ENCODE peak calls at places on chromosomes 12 and 14, in five cellular contexts. T, O, H, V and E are unnamed samples. For H3K4me1, the result is how much of the 10 kb centered on the place peaks cover.

GRCh38 chr14:74974364-74975058 is 19.1 kb upstream of the PGF start:
- DNase-seq in T (peak), O (no peak), H (no peak), V (no peak), E (no peak)

GRCh38 chr14:54737132-54737711 is 165.4 kb downstream of the GCH1 start:
- DNase-seq in T (peak), O (no peak), H (no peak), V (no peak), E (no peak)

GRCh38 chr14:38882533-38882932 is 220.5 kb downstream of the SEC23A start:
- DNase-seq in T (no peak), O (no peak), H (no peak), V (no peak), E (no peak)

GRCh38 chr12:121124402-121125109 is 8.1 kb upstream of the P2RX7 start:
- DNase-seq in T (peak), O (no peak), H (no peak), V (no peak), E (no peak)

GRCh38 chr14:95289323-95290010 is 30.2 kb downstream of the CLMN start:
- DNase-seq in T (no peak), O (no peak), H (no peak), V (no peak), E (no peak)

GRCh38 chr12:107990325-107990724 is 138.8 kb upstream of the WSCD2 start:
- DNase-seq in T (peak), O (no peak), H (no peak), V (peak), E (no peak)

GRCh38 chr14:68147331-68147730 is 327.8 kb downstream of the RAD51B start:
- DNase-seq in T (peak), O (no peak), H (no peak), V (no peak), E (no peak)

GRCh38 chr12:4939418-4940023 is 29.8 kb downstream of the KCNA1 start:
- DNase-seq in T (no peak), O (no peak), H (no peak), V (no peak), E (no peak)

GRCh38 chr12:49276304-49277290 is 11.7 kb downstream of the TUBA1C start:
- DNase-seq in T (no peak), O (no peak), H (no peak), V (no peak), E (no peak)

GRCh38 chr12:131075194-131075593 is 121.5 kb downstream of the ADGRD1 start:
- DNase-seq in T (no peak), O (no peak), H (no peak), V (no peak), E (no peak)

GRCh38 chr12:131076277-131076676 is 122.6 kb downstream of the ADGRD1 start:
- DNase-seq in T (no peak), O (no peak), H (peak), V (no peak), E (no peak)

GRCh38 chr12:131075611-131076010 is 121.9 kb downstream of the ADGRD1 start:
- DNase-seq in T (no peak), O (no peak), H (no peak), V (no peak), E (no peak)

GRCh38 chr12:131077931-131078391 is 124.3 kb downstream of the ADGRD1 start:
- DNase-seq in T (no peak), O (no peak), H (peak), V (no peak), E (no peak)

DNA sequence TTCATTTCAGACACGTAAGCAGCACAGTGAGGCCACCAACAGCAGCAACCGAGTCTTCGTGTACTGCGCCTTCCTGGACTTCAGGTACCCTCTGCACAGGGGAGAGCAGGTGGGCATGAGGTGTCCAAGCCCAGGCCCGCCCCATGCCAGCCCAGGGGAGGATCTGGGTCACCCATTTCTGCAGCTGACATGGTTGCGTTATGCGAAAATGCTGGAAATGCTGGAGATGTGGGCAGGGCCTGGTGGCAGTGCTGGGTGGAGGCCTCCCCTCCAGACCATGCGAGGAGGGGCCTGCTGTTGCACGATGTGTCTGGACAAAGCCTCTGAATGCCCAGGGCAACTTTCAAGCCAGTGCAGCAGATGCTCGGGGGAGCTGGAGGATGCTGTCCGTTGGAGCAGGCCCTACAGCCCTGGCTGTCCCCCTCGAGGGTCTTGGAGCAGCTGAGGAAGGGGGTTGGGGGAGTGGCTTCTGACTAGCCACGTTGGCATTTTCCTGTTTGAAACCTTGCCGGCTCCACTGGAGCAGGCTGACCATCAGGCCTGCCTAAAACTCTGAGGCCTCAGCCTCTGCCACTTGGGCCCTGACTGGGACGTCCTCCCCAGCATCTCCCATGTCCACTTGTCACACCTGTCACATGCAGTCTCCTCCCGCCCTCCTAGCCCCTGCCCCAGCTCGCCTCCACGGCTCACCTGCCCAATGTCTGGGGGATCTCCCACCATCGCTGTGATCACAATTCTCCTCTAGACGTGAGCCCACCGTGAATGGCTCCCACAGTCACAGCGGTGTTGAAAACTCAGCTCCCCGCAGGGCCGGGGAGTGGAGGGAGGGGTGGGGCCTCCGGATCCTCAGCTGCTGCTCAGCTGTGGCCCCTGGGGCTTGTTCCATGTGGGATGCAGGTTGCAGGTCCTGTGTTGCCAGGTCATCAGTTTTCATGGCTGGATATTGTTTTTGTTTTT is 123.4 kb downstream of the ADGRD1 start:
- DNase-seq in T (no peak), O (no peak), H (no peak), V (no peak), E (peak)
- TF ChIP-seq CTCF in T (no peak), O (no peak), H (no peak), V (no peak), E (no peak)

GRCh38 chr14:101508948-101509729 is 52.2 kb upstream of the DIO3 start:
- DNase-seq in T (no peak), O (peak), H (peak), V (no peak), E (peak)

GRCh38 chr14:101506921-101507300 is 54.4 kb upstream of the DIO3 start:
- DNase-seq in T (no peak), O (peak), H (peak), V (no peak), E (no peak)

GRCh38 chr14:101507306-101508150 is 53.8 kb upstream of the DIO3 start:
- DNase-seq in T (no peak), O (no peak), H (peak), V (no peak), E (no peak)

GRCh38 chr14:101509730-101510371 is 51.4 kb upstream of the DIO3 start:
- DNase-seq in T (no peak), O (peak), H (no peak), V (no peak), E (peak)

DNA sequence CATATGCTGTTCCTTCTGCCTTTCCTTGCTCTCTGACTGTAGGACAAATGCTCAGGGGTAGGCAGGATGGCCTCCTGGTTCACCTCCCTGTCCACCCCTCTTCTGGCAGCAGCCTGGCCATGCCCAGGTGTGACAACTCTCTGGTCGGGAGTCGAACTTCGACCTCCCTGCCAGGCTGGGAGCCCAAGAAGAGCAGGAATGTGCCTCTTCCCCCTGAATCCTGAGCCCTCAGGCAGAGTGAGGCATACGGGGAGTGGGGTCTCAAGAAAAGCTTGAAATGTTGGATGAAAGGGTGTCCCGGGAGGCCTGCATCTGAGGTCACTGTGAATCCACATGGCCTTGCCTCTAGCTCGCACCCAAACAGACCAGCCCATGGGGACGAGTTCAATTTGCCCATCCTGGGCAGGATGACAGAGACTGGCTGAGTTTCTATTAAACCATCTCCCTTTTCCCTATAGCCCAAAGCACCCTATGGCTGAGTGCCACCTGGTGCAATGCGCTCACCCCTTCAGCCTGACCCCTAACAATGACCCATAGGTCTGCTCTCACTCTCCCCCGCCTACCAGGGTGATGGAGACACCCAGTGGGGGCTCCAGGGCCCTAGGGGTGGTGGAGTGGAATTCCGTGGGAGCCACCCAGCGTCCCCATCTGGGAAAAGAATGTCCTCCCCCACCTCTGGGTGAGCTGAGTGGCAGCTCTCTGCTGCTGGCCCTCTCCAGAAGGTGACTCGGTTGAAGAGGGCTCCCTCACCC is 52.9 kb upstream of the DIO3 start:
- DNase-seq in T (no peak), O (peak), H (peak), V (no peak), E (peak)
- H3K4me1 ChIP-seq in T (under half), O (under half), H (under half), V (under half), E (under half)

DNA sequence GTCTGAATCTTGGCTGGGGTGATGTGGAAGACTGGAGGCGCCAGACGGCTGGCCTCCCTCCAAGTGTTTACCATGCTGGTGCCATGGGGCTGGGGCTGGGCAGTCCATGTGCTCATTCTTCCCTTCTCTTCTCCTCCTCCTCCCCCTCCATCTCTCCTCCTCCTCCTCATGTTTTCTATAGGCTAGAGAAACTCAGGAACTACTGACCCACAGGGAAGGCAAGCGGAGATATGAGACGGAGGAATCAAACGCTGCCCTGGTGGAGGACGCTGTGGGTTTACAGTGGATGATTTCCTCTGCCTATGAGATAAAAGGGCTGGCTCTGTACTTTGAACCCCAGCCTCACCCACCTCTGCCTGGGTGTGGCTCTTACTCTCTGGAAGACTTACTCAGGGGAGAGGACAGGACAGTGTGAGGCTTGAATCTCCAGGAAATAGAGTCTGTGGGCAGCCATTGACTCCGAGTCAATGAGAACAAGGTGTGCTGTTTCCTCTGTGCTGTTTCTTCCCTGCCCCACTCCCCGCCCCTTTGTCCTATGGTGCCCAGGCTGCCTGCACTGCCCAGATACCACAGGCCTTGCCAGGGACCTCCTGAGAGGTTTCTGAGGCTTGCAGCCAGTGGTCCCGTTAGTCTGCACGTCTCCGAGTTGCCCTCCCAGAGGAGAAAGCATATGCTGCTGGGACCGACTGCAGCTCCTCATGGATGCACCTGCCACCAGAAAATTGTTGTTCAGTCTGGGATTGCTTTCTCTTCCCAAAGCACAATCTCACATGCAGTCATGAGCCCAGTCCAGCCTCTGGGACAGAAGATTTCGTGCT is 132.6 kb upstream of the ARHGAP5 start:
- DNase-seq in T (no peak), O (no peak), H (no peak), V (no peak), E (no peak)
- H3K27ac ChIP-seq in T (no peak), O (no peak), H (no peak), V (no peak), E (no peak)

GRCh38 chr14:31270196-31270772 is 62.7 kb upstream of the HECTD1 start:
- DNase-seq in T (peak), O (no peak), H (no peak), V (peak), E (no peak)
- TF ChIP-seq CTCF in T (no peak), O (no peak), H (no peak), V (peak), E (no peak)

DNA sequence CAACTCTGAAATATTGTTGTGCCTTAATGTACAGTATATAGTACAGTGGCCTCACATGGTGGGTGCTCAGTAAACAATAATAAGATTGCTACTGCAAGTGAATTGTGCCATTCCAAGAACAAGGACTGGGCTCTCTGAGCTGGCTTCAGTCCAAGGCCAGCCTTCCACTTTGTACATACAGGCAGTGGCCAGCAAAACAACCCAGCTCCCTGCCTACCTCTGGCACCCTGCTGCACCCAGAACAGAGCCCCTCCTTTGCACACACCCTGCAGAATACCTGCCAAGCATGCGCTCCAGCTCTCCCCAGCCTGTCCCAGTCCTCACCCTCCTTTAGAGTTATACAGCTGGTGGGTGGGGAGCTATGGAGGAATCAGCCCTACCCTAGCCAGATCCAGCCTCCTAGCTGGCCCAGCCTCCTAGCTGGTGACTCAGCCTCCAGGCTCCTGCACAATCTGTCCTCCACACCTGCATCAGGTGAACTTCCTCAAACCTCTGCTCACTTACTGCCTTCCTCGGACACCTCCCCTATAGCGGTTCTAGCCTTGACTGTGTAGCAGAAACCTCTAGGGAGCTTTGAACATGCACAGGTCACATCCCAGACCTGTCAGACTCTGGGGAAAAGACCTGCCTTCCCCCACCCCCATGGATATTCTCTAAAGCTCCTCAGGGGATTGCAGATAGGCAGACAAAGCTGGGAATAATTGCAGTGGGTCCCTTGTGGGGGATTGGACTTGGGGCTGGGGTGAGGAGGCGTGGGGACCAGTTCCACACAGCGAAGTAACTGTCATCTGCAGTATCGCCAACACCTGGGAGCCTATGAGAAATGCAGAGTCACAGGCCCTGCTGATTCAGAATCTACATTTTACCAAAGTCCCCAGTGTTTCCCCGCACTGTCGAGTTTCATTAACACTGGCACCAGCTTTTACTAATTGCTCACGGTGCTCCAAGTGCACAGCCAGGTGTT is 17.9 kb downstream of the ZDHHC22 start:
- DNase-seq in T (no peak), O (no peak), H (no peak), V (peak), E (no peak)
- H3K4me1 ChIP-seq in T (under half), O (under half), H (under half), V (half or more), E (under half)

GRCh38 chr12:112907415-112908157 is 824 bp downstream of the OAS1 start:
- DNase-seq in T (no peak), O (no peak), H (peak), V (peak), E (no peak)
- H3K27ac ChIP-seq in T (no peak), O (no peak), H (no peak), V (peak), E (peak)

GRCh38 chr14:82009076-82009475 is 475.4 kb upstream of the SEL1L start:
- DNase-seq in T (no peak), O (no peak), H (no peak), V (peak), E (no peak)
- TF ChIP-seq CTCF in T (peak), O (no peak), H (no peak), V (peak), E (no peak)

DNA sequence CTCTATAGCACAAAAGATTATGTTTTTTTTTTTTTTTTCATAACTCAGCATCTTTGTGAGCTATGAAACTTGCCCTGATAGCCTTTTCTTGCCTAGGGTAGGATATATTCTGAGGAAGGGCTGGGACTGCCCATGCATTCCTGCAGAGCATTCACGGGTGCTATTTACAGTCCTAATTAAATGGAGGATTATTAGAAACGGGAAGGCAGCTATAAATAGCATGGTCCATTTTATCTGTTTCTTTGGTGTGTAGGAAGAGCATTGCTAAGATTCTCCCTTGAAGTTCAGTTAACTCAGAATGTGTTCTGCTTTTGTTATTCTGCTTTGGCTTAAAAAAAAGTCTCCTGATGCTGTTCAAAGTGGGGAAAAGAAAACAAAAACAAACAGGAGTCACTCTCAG is 630.9 kb downstream of the DIO2 start:
- DNase-seq in T (no peak), O (no peak), H (no peak), V (no peak), E (no peak)
- H3K4me1 ChIP-seq in T (under half), O (under half), H (under half), V (under half), E (under half)

DNA sequence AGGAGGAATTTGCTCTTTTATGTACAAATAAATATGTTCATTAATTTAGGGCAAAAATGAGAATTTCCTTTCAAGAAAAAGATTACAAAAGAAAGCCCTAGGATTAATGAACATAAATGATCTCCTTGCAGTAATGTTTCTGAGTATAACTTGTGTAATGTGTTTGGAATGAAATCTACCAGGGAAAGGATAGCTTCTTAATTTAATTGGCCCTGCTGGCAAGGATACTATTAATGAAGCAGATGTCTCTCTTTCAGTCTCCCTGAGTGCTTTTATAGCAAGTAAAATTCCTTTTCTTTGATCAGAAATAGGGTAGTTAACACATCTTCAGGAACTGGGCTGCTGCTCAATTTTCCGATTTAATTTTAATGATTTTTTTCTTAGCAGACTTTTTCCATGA is 379.4 kb upstream of the PDE3A start:
- DNase-seq in T (no peak), O (no peak), H (no peak), V (no peak), E (no peak)
- H3K27ac ChIP-seq in T (no peak), O (no peak), H (peak), V (no peak), E (peak)